ENCODE peak calls at places on chromosomes 4 and X, in nine cellular contexts. T, Q, X, U, F, R, E, B and M are unnamed samples.

GRCh38 chr4:86893136-86893535 is 914 bp upstream of the C4orf36 start:
- DNase-seq in T (no peak), Q (no peak), B (no peak), F (no peak), R (no peak), E (no peak), X (no peak), U (no peak), M (no peak)

GRCh38 chrX:21883258-21883657 is 27.5 kb downstream of the YY2 start:
- DNase-seq in T (no peak), X (no peak), R (no peak), F (no peak), U (no peak), B (no peak), E (no peak), Q (no peak), M (peak; percentile 20)

GRCh38 chr4:78610546-78611214 is 59.1 kb downstream of the ANXA3 start:
- DNase-seq in R (no peak), B (peak; percentile 74), T (no peak), U (no peak), X (peak; percentile 33), Q (peak; percentile 42), F (no peak), E (peak; percentile 84), M (no peak)

GRCh38 chrX:64204701-64205440 is 637 bp downstream of the AMER1 start:
- DNase-seq in X (peak; percentile 71), E (peak; percentile 31), B (peak; percentile 10), U (peak; percentile 25), T (peak; percentile 75), Q (peak; percentile 50), R (peak; percentile 38), F (peak; percentile 25), M (peak; percentile 44)

GRCh38 chr4:170242471-170242870 is 152.7 kb upstream of the AADAT start:
- DNase-seq in U (no peak), E (no peak), T (no peak), Q (no peak), X (peak; percentile 0), R (no peak), F (no peak), B (no peak), M (no peak)

GRCh38 chr4:127501103-127501502 is 131.7 kb upstream of the INTU start:
- DNase-seq in Q (no peak), B (no peak), U (no peak), X (peak; percentile 18), E (no peak), T (no peak), R (no peak), F (peak; percentile 10), M (no peak)

GRCh38 chr4:7976634-7977033 is 37.0 kb upstream of the AFAP1 start:
- DNase-seq in E (no peak), Q (no peak), R (no peak), F (no peak), T (no peak), U (no peak), X (no peak), B (no peak), M (no peak)

GRCh38 chrX:71060127-71060526 is 8.0 kb downstream of the SNX12 start:
- DNase-seq in R (no peak), E (no peak), T (no peak), B (no peak), U (no peak), F (no peak), Q (no peak), X (no peak), M (no peak)

GRCh38 chr4:113293043-113293560 is 243.6 kb downstream of the ANK2 start:
- DNase-seq in E (no peak), Q (no peak), T (no peak), U (peak; percentile 37), F (no peak), R (no peak), X (peak; percentile 82), B (no peak), M (peak; percentile 39)

GRCh38 chrX:46165866-46166265 is 379.4 kb downstream of the ZNF674 start:
- DNase-seq in U (no peak), X (no peak), E (no peak), T (no peak), F (no peak), R (no peak), Q (no peak), B (no peak), M (no peak)

GRCh38 chr4:132383571-132384199 is 765.4 kb upstream of the PCDH10 start:
- DNase-seq in Q (no peak), T (no peak), E (no peak), U (no peak), F (peak; percentile 33), X (no peak), B (no peak), R (no peak), M (peak; percentile 9)

GRCh38 chr4:14178421-14178820 is 550.9 kb upstream of the BOD1L1 start:
- DNase-seq in Q (no peak), R (no peak), E (peak; percentile 41), X (peak; percentile 56), F (peak; percentile 68), B (peak; percentile 79), U (peak; percentile 31), T (no peak), M (peak; percentile 10)

GRCh38 chrX:13570245-13570573 is 808 bp downstream of the EGFL6 start:
- DNase-seq in T (no peak), X (no peak), B (no peak), E (no peak), Q (no peak), R (no peak), F (no peak), U (peak; percentile 2), M (no peak)
- H3K4me3 ChIP-seq in T (no peak overlapping the region), X (no peak overlapping the region), B (no peak overlapping the region), E (no peak overlapping the region), Q (no peak overlapping the region), R (no peak overlapping the region), F (no peak overlapping the region), U (peak overlapping the region; percentile 60), M (no peak overlapping the region)

GRCh38 chr4:88752076-88752463 is 54.4 kb upstream of the NAP1L5 start:
- DNase-seq in E (no peak), R (no peak), X (no peak), U (no peak), F (no peak), Q (no peak), B (peak; percentile 55), T (no peak), M (no peak)

GRCh38 chr4:88755454-88755853 is 57.8 kb upstream of the NAP1L5 start:
- DNase-seq in B (no peak), U (no peak), R (no peak), X (no peak), T (no peak), E (no peak), Q (no peak), F (no peak), M (no peak)

GRCh38 chr4:88756149-88756548 is 58.5 kb upstream of the NAP1L5 start:
- DNase-seq in R (no peak), F (no peak), E (no peak), T (no peak), U (no peak), X (no peak), B (no peak), Q (no peak), M (no peak)

GRCh38 chr4:88752754-88753153 is 55.1 kb upstream of the NAP1L5 start:
- DNase-seq in U (no peak), T (no peak), F (peak; percentile 14), X (no peak), Q (no peak), E (no peak), R (no peak), B (no peak), M (no peak)

DNA sequence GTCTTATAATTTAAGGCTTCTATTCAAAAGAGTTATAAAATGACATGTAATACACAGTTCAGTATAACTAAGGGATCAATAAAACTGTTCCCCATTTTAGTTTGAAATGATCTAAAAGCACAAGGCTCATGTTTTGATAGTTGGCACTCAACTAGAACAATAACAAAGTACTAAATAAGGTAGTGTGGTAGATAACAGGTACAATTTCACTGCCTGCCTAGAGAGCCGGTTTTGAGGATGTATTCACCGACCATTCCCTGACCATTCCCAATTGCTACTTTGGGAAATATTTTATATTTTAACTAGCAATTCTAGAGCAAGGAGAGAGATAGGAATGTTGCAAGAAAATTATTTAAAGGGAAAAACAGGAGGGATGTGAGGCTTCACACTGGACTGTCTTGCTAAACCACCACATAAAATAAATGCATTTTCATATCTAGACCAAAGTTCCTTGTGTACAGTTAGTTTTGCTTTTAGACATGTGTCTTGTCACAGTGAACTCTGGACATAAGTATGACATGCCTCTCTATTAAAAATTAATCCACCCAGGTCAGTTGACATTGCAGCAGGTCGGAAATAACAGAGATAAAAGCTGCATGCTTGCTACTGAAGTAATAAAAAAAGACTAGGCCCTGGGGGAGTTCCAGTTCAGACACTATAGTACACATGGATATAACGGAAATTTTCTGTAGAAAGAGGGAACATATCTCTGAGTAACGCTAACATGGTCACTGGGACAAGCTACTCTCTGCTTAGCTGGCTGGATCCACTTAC is 56.2 kb upstream of the NAP1L5 start:
- DNase-seq in F (no peak), Q (no peak), B (no peak), E (no peak), R (no peak), X (no peak), U (no peak), T (no peak), M (no peak)
- H3K9me2 ChIP-seq in F (no peaks in the 10 kb centered on the region), Q (no peaks in the 10 kb centered on the region), B (no peaks in the 10 kb centered on the region), E (no peaks in the 10 kb centered on the region), R (no peaks in the 10 kb centered on the region), X (no peaks in the 10 kb centered on the region), U (no peaks in the 10 kb centered on the region), T (no peaks in the 10 kb centered on the region), M (no peaks in the 10 kb centered on the region)

DNA sequence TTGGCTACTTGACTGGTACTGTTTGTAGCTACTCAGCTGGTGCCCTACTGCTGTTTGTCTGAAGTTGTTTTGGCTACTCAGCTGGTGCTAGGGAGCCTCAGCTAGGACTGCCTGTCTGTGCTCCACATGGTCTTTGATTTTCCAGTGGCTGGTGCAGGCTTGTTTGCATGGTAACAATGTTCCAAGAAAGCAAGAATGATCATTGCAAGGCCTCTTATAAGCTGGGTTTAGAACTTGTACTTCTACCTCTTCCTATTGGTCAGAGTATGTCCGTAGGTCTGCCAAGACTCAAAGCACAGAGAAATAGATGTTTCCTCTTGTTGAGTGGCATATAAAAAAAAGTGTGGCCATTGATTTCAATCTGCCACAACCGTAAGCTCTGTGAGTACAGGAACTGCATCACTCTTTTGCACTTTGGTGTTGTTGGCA is 17.6 kb downstream of the NFKB1 start:
- DNase-seq in R (no peak), B (no peak), F (no peak), U (no peak), T (no peak), X (no peak), Q (no peak), E (no peak), M (no peak)
- H3K4me3 ChIP-seq in R (no peak overlapping the region), B (no peak overlapping the region), F (no peak overlapping the region), U (no peak overlapping the region), T (no peak overlapping the region), X (no peak overlapping the region), Q (no peak overlapping the region), E (no peak overlapping the region), M (no peak overlapping the region)

GRCh38 chrX:1807301-1807731 is 192.5 kb downstream of the ASMT start:
- DNase-seq in U (peak; percentile 77), T (no peak), E (no peak), B (no peak), X (peak; percentile 15), R (no peak), F (peak; percentile 53), Q (no peak), M (no peak)

GRCh38 chrX:1802912-1803311 is 188.1 kb downstream of the ASMT start:
- DNase-seq in F (no peak), U (no peak), X (no peak), E (no peak), T (no peak), B (no peak), Q (no peak), R (no peak), M (no peak)
- H3K9me2 ChIP-seq in F (no peaks in the 10 kb centered on the region), U (no peaks in the 10 kb centered on the region), X (no peaks in the 10 kb centered on the region), E (no peaks in the 10 kb centered on the region), T (no peaks in the 10 kb centered on the region), B (no peaks in the 10 kb centered on the region), Q (no peaks in the 10 kb centered on the region), R (no peaks in the 10 kb centered on the region), M (no peaks in the 10 kb centered on the region)